ENCODE peak calls at places on chromosomes 2 and 18, in four cellular contexts. A, B, R and C are unnamed samples.

GRCh38 chr2:136129601-136130000 is 11.7 kb upstream of the CXCR4 start:
- DNase-seq in A (no peak), B (no peak), R (no peak), C (no peak)

GRCh38 chr2:44100351-44100750 is 68.3 kb upstream of the PPM1B start:
- DNase-seq in A (peak), B (peak), R (no peak), C (peak)

GRCh38 chr2:118658581-118659248 is 188.7 kb downstream of the EN1 start:
- DNase-seq in A (no peak), B (no peak), R (no peak), C (no peak)

GRCh38 chr18:10086458-10086857 is 172.6 kb downstream of the VAPA start:
- DNase-seq in A (no peak), B (no peak), R (no peak), C (peak)

GRCh38 chr2:115880558-115880957 is 1438.1 kb downstream of the DPP10 start:
- DNase-seq in A (no peak), B (no peak), R (no peak), C (no peak)

GRCh38 chr2:196453613-196454047 is 185.9 kb upstream of the CCDC150 start:
- DNase-seq in A (no peak), B (peak), R (peak), C (no peak)

GRCh38 chr2:240134466-240134865 is 1.6 kb downstream of the COPS9 start:
- DNase-seq in A (peak), B (no peak), R (peak), C (no peak)

GRCh38 chr18:28065031-28065792 is 111.7 kb downstream of the CDH2 start:
- DNase-seq in A (no peak), B (peak), R (no peak), C (peak)

GRCh38 chr2:17976871-17977746 is 98.6 kb downstream of the KCNS3 start:
- DNase-seq in A (no peak), B (peak), R (no peak), C (peak)

GRCh38 chr2:165970663-165971062 is 17.1 kb upstream of the TTC21B start:
- DNase-seq in A (no peak), B (no peak), R (no peak), C (no peak)

GRCh38 chr2:129191530-129191929 is 787.9 kb upstream of the RAB6C start:
- DNase-seq in A (no peak), B (no peak), R (peak), C (peak)

GRCh38 chr2:3115301-3116042 is 262.1 kb downstream of the EIPR1 start:
- DNase-seq in A (no peak), B (no peak), R (no peak), C (no peak)

GRCh38 chr2:46460241-46460921 is 19.0 kb upstream of the TMEM247 start:
- DNase-seq in A (no peak), B (no peak), R (no peak), C (peak)

GRCh38 chr2:46459694-46460093 is 19.7 kb upstream of the TMEM247 start:
- DNase-seq in A (no peak), B (no peak), R (no peak), C (no peak)

GRCh38 chr2:46460991-46461715 is 18.2 kb upstream of the TMEM247 start:
- DNase-seq in A (peak), B (no peak), R (peak), C (no peak)

GRCh38 chr2:46462936-46463335 is 16.4 kb upstream of the TMEM247 start:
- DNase-seq in A (no peak), B (no peak), R (no peak), C (no peak)

GRCh38 chr2:46461716-46462171 is 17.6 kb upstream of the TMEM247 start:
- DNase-seq in A (no peak), B (no peak), R (no peak), C (no peak)
- TF ChIP-seq CTCF in A (no peak), B (no peak), R (peak), C (no peak)

DNA sequence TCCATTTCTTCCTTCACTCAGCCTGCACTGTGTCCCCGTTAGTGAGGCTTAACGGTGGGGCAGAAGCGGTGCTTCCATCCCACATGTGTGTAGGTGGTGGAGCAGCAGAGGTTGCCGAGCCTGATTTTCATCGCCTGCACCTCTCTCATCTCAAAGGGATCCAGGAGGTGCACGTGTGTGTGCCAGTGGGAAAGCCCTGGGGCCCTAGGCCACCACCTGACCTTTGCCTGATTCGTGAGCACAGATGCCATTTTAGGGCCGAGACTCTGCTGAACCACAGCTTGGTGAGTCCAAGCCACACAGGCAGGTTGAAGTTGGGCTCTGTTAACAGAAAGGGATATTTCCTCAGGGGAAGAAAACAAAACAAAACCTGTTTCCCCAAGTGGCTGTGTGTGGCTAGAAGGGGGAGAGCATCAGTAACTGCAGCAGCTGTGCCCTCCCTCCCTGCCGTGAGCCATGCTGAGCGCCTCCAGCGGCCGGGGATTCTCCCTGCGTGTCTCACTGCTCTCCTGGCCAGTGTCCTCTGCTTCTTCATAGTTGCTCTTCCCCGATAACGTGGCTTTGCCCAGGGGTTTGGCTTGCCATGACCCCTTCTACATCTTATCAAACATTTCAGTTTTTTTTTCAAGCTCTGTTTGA is 81.5 kb downstream of the MAPRE2 start:
- DNase-seq in A (no peak), B (no peak), R (peak), C (no peak)
- TF ChIP-seq CTCF in A (no peak), B (peak), R (peak), C (no peak)

GRCh38 chr2:168340931-168341330 is 93.5 kb upstream of the STK39 start:
- DNase-seq in A (no peak), B (no peak), R (no peak), C (no peak)

GRCh38 chr2:168338292-168338691 is 90.9 kb upstream of the STK39 start:
- DNase-seq in A (no peak), B (no peak), R (no peak), C (no peak)

GRCh38 chr2:168338803-168339437 is 91.5 kb upstream of the STK39 start:
- DNase-seq in A (no peak), B (no peak), R (no peak), C (no peak)

DNA sequence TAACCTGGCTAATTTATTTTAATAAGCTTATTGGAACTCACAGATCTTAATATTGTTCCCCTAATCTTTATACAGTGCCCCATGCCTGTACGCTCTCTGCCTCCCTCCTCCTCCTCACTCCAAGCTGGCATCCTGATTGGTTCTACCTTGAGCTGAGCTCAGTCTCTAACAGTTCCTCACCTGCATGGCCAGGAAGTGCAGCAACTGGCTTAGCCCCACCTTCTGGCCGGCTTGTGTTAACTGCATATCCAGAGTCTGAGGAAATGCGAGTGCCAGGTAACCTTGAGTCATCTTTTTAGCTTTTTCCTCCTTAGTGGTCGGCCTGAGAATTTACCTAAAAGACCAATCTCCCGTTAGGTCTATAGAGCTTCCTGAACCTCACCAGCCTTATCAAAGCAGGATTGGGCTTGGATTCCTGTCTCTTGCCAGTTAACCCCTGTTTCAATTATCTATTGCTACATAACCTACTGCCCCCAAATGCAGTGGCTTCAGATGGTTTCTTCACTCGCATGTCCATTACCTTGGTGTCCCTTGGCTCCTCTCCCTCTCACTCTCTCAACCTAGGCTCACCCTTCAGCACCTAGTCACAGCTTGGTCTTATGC is 89.5 kb upstream of the STK39 start:
- DNase-seq in A (peak), B (no peak), R (peak), C (no peak)
- TF ChIP-seq CTCF in A (peak), B (no peak), R (peak), C (peak)

DNA sequence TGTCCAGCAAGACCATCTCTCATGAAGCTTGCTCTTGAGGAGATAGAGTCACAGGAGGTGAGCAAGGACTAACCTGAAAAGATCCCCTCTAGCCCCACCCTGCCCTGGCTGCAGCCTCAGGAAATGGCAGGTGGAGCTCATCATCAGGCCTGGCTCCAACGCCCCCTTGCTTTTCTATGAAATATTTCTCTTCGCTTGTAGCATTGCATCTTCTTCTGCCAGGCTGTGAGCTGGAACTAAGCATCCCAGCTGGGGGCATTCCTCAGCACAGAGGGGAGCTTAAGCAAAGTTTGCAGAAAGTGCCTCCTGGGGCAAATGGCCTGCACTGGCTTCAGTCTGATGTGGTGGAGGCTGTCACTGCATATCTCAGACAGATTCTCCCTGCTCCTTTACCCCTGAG is 90.1 kb upstream of the LGALSL start:
- DNase-seq in A (no peak), B (no peak), R (peak), C (no peak)
- TF ChIP-seq CTCF in A (no peak), B (no peak), R (no peak), C (no peak)

GRCh38 chr2:179849719-179850118 is 11.7 kb downstream of the ZNF385B start:
- DNase-seq in A (no peak), B (no peak), R (no peak), C (no peak)

GRCh38 chr2:179855673-179856072 is 5.7 kb downstream of the ZNF385B start:
- DNase-seq in A (no peak), B (no peak), R (no peak), C (no peak)

GRCh38 chr2:179854891-179855290 is 6.5 kb downstream of the ZNF385B start:
- DNase-seq in A (no peak), B (no peak), R (no peak), C (no peak)

GRCh38 chr2:179853108-179853507 is 8.3 kb downstream of the ZNF385B start:
- DNase-seq in A (no peak), B (no peak), R (no peak), C (no peak)

DNA sequence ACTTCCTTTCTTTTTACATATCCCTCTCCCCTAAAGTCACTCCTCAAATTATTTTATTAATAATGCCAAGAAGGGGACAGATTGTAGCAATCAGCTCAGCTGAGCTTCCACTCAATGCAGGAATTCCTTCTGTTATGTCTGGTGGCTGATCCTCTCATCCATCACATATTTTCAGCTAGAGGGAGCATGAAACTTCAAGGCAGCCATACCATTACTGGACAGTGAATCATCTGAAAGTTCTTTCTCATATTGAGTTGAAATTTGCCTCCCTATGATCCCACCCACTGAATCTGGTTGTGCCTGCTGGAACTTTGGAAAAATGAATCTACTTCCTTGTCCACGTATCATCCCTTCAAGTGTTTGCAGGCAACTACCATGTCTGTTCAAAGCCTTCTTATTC is 11.2 kb downstream of the ZNF385B start:
- DNase-seq in A (no peak), B (peak), R (no peak), C (no peak)
- TF ChIP-seq CTCF in A (no peak), B (peak), R (no peak), C (peak)

GRCh38 chr2:181239400-181239799 is 217.8 kb upstream of the ITGA4 start:
- DNase-seq in A (no peak), B (no peak), R (no peak), C (no peak)
- TF ChIP-seq CTCF in A (no peak), B (no peak), R (peak), C (peak)

GRCh38 chr2:10794891-10795290 is 17.7 kb downstream of the PDIA6 start:
- DNase-seq in A (no peak), B (no peak), R (no peak), C (no peak)

GRCh38 chr2:10795508-10796046 is 17.0 kb downstream of the PDIA6 start:
- DNase-seq in A (no peak), B (no peak), R (no peak), C (no peak)

GRCh38 chr2:10800163-10800562 is 12.4 kb downstream of the PDIA6 start:
- DNase-seq in A (no peak), B (no peak), R (no peak), C (no peak)

GRCh38 chr2:10796703-10797102 is 15.9 kb downstream of the PDIA6 start:
- DNase-seq in A (no peak), B (no peak), R (no peak), C (no peak)

GRCh38 chr2:10798783-10799182 is 13.8 kb downstream of the PDIA6 start:
- DNase-seq in A (no peak), B (no peak), R (peak), C (no peak)
- TF ChIP-seq CTCF in A (no peak), B (no peak), R (peak), C (peak)

GRCh38 chr18:74652392-74652988 is 54.8 kb downstream of the ZNF407 start:
- DNase-seq in A (no peak), B (no peak), R (no peak), C (peak)

GRCh38 chr18:74654637-74655036 is 57.0 kb downstream of the ZNF407 start:
- DNase-seq in A (no peak), B (no peak), R (no peak), C (no peak)
- TF ChIP-seq CTCF in A (no peak), B (peak), R (no peak), C (no peak)